ENCODE peak calls at places on chromosomes 1 and 21, in seven cellular contexts. L is Caco-2, W is A549, N is kidney, D is adipocyte, U is brain microvascular endothelial cell, T is OCI-LY7. O is an unnamed sample.

GRCh38 chr1:115219937-115220336 is 118.1 kb downstream of the NGF start:
- DNase-seq in L (no peak), W (no peak), N (no peak), U (no peak), D (no peak), T (no peak), O (no peak)

GRCh38 chr1:84425145-84425876 is 27.0 kb downstream of the DNASE2B start:
- DNase-seq in U (no peak), W (no peak), N (no peak), T (no peak), D (no peak), L (no peak), O (no peak)

GRCh38 chr1:24635195-24635843 is 7.8 kb upstream of the SRRM1 start:
- DNase-seq in N (no peak), W (peak; percentile 60), D (peak; percentile 91), T (peak; percentile 86), U (peak; percentile 58), L (peak; percentile 33), O (peak; percentile 50)

GRCh38 chr21:45413922-45414321 is 9.0 kb downstream of the COL18A1 start:
- DNase-seq in T (no peak), N (peak; percentile 45), L (no peak), D (no peak), W (no peak), U (no peak), O (no peak)

GRCh38 chr1:30652151-30652915 is 71.1 kb downstream of the MATN1 start:
- DNase-seq in N (no peak), W (no peak), D (no peak), L (no peak), T (no peak), U (no peak), O (no peak)

GRCh38 chr1:187842406-187843165 is 1013.8 kb downstream of the PLA2G4A start:
- DNase-seq in D (peak; percentile 55), W (no peak), L (no peak), T (peak; percentile 13), U (no peak), N (no peak), O (no peak)

GRCh38 chr1:165424454-165425283 is 20.3 kb downstream of the RXRG start:
- DNase-seq in D (no peak), U (no peak), L (no peak), N (no peak), W (no peak), T (no peak), O (no peak)

GRCh38 chr1:87951852-87952251 is 623.2 kb downstream of the LMO4 start:
- DNase-seq in W (no peak), T (no peak), L (no peak), D (no peak), U (no peak), N (no peak), O (no peak)

GRCh38 chr1:153542956-153543737 is 2.4 kb upstream of the S100A5 start:
- DNase-seq in W (no peak), U (no peak), D (peak; percentile 37), L (no peak), N (no peak), T (no peak), O (no peak)

GRCh38 chr1:230566481-230566880 is 75.8 kb upstream of the COG2 start:
- DNase-seq in N (no peak), D (no peak), L (no peak), U (no peak), T (no peak), W (no peak), O (no peak)

GRCh38 chr21:24290151-24290833 is 1317.0 kb downstream of the MRPL39 start:
- DNase-seq in W (no peak), L (no peak), T (no peak), D (no peak), N (no peak), U (no peak), O (no peak)

GRCh38 chr1:220750126-220750525 is 2.0 kb downstream of the MTARC2 start:
- DNase-seq in D (peak; percentile 26), N (no peak), W (no peak), T (no peak), U (no peak), L (no peak), O (no peak)

GRCh38 chr1:246096356-246096755 is 410.7 kb downstream of the SMYD3 start:
- DNase-seq in T (no peak), W (no peak), U (no peak), L (no peak), D (no peak), N (no peak), O (no peak)

GRCh38 chr1:158071106-158071505 is 77.7 kb downstream of the KIRREL1 start:
- DNase-seq in D (no peak), N (no peak), U (peak; percentile 6), W (no peak), T (no peak), L (no peak), O (no peak)

GRCh38 chr1:10232213-10232612 is 21.8 kb downstream of the KIF1B start:
- DNase-seq in L (no peak), W (no peak), U (no peak), T (no peak), D (peak; percentile 49), N (no peak), O (no peak)

GRCh38 chr1:248152056-248152827 is 7.3 kb downstream of the OR2M5 start:
- DNase-seq in T (no peak), W (no peak), N (no peak), L (no peak), U (no peak), D (no peak), O (no peak)

GRCh38 chr1:209747580-209748262 is 8.1 kb upstream of the TRAF3IP3 start:
- DNase-seq in W (peak; percentile 95), L (peak; percentile 93), T (peak; percentile 53), N (peak; percentile 97), D (peak; percentile 93), U (peak; percentile 53), O (peak; percentile 92)

GRCh38 chr1:12537294-12537693 is 80.7 kb downstream of the DHRS3 start:
- DNase-seq in U (no peak), N (no peak), L (no peak), D (no peak), T (no peak), W (no peak), O (no peak)

GRCh38 chr1:96360036-96360795 is 361.4 kb upstream of the PTBP2 start:
- DNase-seq in W (no peak), N (no peak), U (no peak), L (no peak), D (peak; percentile 50), T (no peak), O (no peak)

GRCh38 chr1:211912064-211912463 is 81.5 kb upstream of the LPGAT1 start:
- DNase-seq in U (no peak), D (no peak), T (no peak), L (no peak), N (no peak), W (no peak), O (peak; percentile 76)

GRCh38 chr1:163106364-163106987 is 37.3 kb downstream of the RGS4 start:
- DNase-seq in D (no peak), W (no peak), L (no peak), T (no peak), U (no peak), N (no peak), O (no peak)
- H3K4me3 ChIP-seq in D (no peak overlapping the region), W (no peak overlapping the region), L (no peak overlapping the region), T (no peak overlapping the region), U (no peak overlapping the region), N (no peak overlapping the region), O (no peak overlapping the region)

DNA sequence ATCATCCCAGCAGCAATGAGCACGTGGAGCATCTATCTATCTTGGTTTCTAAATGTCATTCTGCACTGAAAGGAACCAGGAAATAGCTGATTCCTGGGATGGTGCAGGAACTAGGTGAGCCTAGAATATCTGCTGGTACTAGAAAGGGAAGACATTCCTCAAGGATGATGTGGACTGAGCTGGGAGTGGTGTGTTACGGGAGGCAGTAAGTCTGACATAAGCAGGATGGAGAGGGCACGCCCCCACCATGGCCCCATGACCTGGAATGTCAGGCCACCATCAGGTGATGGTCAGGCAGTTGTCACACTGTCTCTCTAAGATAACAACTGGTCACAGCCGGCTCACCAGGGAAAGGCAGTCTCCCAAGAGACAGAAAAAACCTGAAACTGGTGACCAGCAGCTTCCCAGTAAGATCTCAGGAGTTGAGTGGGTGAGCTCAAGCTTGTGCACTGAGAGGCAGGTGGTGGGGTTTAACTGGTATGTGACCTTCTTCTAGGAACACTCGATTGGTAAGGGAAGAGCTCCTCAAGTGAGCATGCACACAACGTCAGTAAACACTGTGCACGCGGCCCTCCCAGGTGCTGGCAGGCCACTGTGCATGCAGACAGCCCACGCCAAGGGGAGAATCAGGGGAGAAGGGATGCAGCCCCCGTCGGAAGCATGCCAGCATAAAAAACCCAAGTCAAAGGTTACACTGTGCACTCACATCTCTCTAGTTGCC is 148.7 kb downstream of the ADSS2 start:
- DNase-seq in D (no peak), U (peak; percentile 39), T (no peak), W (peak; percentile 83), N (peak; percentile 87), L (peak; percentile 77), O (no peak)
- H3K4me3 ChIP-seq in D (no peak overlapping the region), U (no peak overlapping the region), T (no peak overlapping the region), W (no peak overlapping the region), N (no peak overlapping the region), L (no peak overlapping the region), O (no peak overlapping the region)

GRCh38 chr1:150807257-150807637 is 813 bp downstream of the CTSK start:
- DNase-seq in W (no peak), L (no peak), D (peak; percentile 66), T (no peak), U (no peak), N (no peak), O (no peak)

GRCh38 chr1:150809651-150810050 is 1.6 kb upstream of the CTSK start:
- DNase-seq in D (peak; percentile 65), W (no peak), N (no peak), L (no peak), U (peak; percentile 42), T (no peak), O (no peak)

GRCh38 chr1:150808851-150809250 is 791 bp upstream of the CTSK start:
- DNase-seq in D (peak; percentile 29), U (no peak), T (no peak), W (no peak), L (no peak), N (no peak), O (no peak)

GRCh38 chr1:150807674-150808073 is 386 bp downstream of the CTSK start:
- DNase-seq in N (no peak), U (no peak), W (no peak), L (no peak), D (peak; percentile 39), T (no peak), O (no peak)

DNA sequence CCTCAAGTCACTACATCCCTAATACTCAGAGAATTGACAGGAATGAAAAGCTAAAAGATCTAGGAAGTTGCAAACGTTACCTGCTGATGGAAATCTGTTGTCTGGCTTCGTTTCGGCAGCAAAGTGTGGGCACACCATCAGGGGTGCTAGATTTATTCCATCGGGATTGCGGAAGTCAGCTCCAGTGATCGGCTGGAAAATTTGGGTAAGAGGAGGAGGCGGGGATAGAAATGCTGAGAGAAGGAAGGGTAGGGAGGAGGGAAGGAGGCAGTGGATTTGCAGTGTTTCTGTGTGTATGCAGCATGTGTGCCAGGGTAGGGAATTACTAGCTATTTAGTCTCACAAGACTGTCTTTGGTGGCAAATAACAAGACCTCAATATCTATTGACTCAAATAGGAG is at the start of gene CTSK:
- DNase-seq in W (no peak), L (no peak), D (peak; percentile 76), N (no peak), U (no peak), T (no peak), O (no peak)
- H3K4me3 ChIP-seq in W (no peak within 1 kb of the TSS), L (no peak within 1 kb of the TSS), D (peak within 1 kb of the TSS; percentile 80), N (peak within 1 kb of the TSS; percentile 12), U (peak within 1 kb of the TSS; percentile 15), T (no peak within 1 kb of the TSS), O (no peak within 1 kb of the TSS)

GRCh38 chr1:93120614-93121013 is 41.5 kb downstream of the MTF2 start:
- DNase-seq in W (no peak), T (no peak), D (no peak), N (no peak), U (no peak), L (no peak), O (no peak)
- H3K4me3 ChIP-seq in W (no peak overlapping the region), T (no peak overlapping the region), D (no peak overlapping the region), N (no peak overlapping the region), U (no peak overlapping the region), L (no peak overlapping the region), O (no peak overlapping the region)

O was measured in LNCaP clone FGC.